ENCODE peak calls at places on chromosomes 7 and 10, in five cellular contexts. L is right lobe of liver; R is Peyer's patch; Y is effector memory CD8-positive, alpha-beta T cell; H is MV-4-11. Z is an unnamed sample.

GRCh38 chr10:54909165-54909564 is 108.1 kb upstream of the PCDH15 start:
- DNase-seq in L (no peak), R (no peak), Y (no peak), H (no peak), Z (no peak)

GRCh38 chr7:81604075-81604807 is 165.6 kb downstream of the HGF start:
- DNase-seq in L (no peak), R (no peak), Y (no peak), H (no peak), Z (peak)

GRCh38 chr10:21637795-21638194 is 103.8 kb downstream of the MLLT10 start:
- DNase-seq in L (no peak), R (no peak), Y (no peak), H (no peak), Z (no peak)

GRCh38 chr10:34384363-34384762 is 430.7 kb downstream of the PARD3 start:
- DNase-seq in L (no peak), R (no peak), Y (no peak), H (no peak), Z (no peak)

GRCh38 chr10:91311601-91312000 is 91.1 kb downstream of the PCGF5 start:
- DNase-seq in L (no peak), R (no peak), Y (no peak), H (no peak), Z (no peak)

GRCh38 chr7:130180571-130180971 is 24.6 kb downstream of the TMEM209 start:
- DNase-seq in L (no peak), R (no peak), Y (no peak), H (no peak), Z (peak)

GRCh38 chr7:47999413-47999812 is 20.0 kb upstream of the HUS1 start:
- DNase-seq in L (no peak), R (no peak), Y (no peak), H (no peak), Z (no peak)

GRCh38 chr7:92304406-92304893 is 58.7 kb downstream of the ANKIB1 start:
- DNase-seq in L (no peak), R (no peak), Y (no peak), H (no peak), Z (no peak)

GRCh38 chr7:25240340-25240739 is 12.1 kb upstream of the NPVF start:
- DNase-seq in L (no peak), R (no peak), Y (no peak), H (no peak), Z (no peak)

GRCh38 chr7:47991741-47992311 is 12.4 kb upstream of the HUS1 start:
- DNase-seq in L (peak), R (peak), Y (peak), H (peak), Z (peak)

GRCh38 chr7:2196381-2197378 is 36.1 kb downstream of the MAD1L1 start:
- DNase-seq in L (no peak), R (no peak), Y (no peak), H (no peak), Z (no peak)

GRCh38 chr10:122499012-122499411 is 37.7 kb downstream of the HTRA1 start:
- DNase-seq in L (no peak), R (no peak), Y (no peak), H (no peak), Z (no peak)

GRCh38 chr7:82696631-82697030 is 253.1 kb upstream of the CACNA2D1 start:
- DNase-seq in L (no peak), R (no peak), Y (no peak), H (no peak), Z (no peak)

GRCh38 chr7:7099584-7100014 is 82.7 kb upstream of the C1GALT1 start:
- DNase-seq in L (peak), R (no peak), Y (no peak), H (peak), Z (peak)

GRCh38 chr10:23499317-23499716 is 60.4 kb downstream of the OTUD1 start:
- DNase-seq in L (no peak), R (no peak), Y (no peak), H (no peak), Z (no peak)

GRCh38 chr7:88357295-88357694 is 50.6 kb upstream of the STEAP4 start:
- DNase-seq in L (peak), R (no peak), Y (no peak), H (peak), Z (peak)

GRCh38 chr7:98210513-98211220 is 572 bp upstream of the BHLHA15 start:
- DNase-seq in L (no peak), R (no peak), Y (no peak), H (no peak), Z (no peak)

GRCh38 chr7:34087892-34088891 is 182.9 kb downstream of the BMPER start:
- DNase-seq in L (peak), R (no peak), Y (no peak), H (no peak), Z (peak)

GRCh38 chr10:79098596-79099015 is 29.8 kb downstream of the ZMIZ1 start:
- DNase-seq in L (no peak), R (peak), Y (no peak), H (no peak), Z (no peak)

GRCh38 chr7:96436880-96437279 is 115.0 kb upstream of the SLC25A13 start:
- DNase-seq in L (no peak), R (no peak), Y (no peak), H (no peak), Z (no peak)

GRCh38 chr7:25839084-25839769 is 312.8 kb upstream of the NFE2L3 start:
- DNase-seq in L (no peak), R (no peak), Y (no peak), H (no peak), Z (peak)

GRCh38 chr10:67306588-67307205 is 380.9 kb downstream of the LRRTM3 start:
- DNase-seq in L (no peak), R (no peak), Y (no peak), H (no peak), Z (peak)

GRCh38 chr10:64708920-64709681 is 1187.9 kb downstream of the REEP3 start:
- DNase-seq in L (no peak), R (no peak), Y (no peak), H (no peak), Z (peak)

GRCh38 chr10:120172371-120172770 is 279.8 kb downstream of the SEC23IP start:
- DNase-seq in L (no peak), R (no peak), Y (no peak), H (no peak), Z (peak)

Z was measured in MCF 10A.